ENCODE peak calls at places on chromosomes 11 and 22, in seven cellular contexts. One of them, this sample, is unnamed.

GRCh38 chr11:72643547-72643946 is 30.7 kb downstream of the PDE2A start:
- DNase-seq in HEK293T: no peak
- DNase-seq in HCT116: peak; percentile 31
- DNase-seq in WTC11: no peak
- DNase-seq in K562: no peak
- DNase-seq in H1: no peak
- DNase-seq in HepG2: no peak
- DNase-seq in this sample: no peak

GRCh38 chr11:129930743-129931142 is 35.4 kb upstream of the NFRKB start:
- DNase-seq in HEK293T: no peak
- DNase-seq in HCT116: no peak
- DNase-seq in WTC11: no peak
- DNase-seq in K562: no peak
- DNase-seq in H1: no peak
- DNase-seq in HepG2: no peak
- DNase-seq in this sample: no peak

GRCh38 chr11:19200410-19201201 is 1.2 kb downstream of the CSRP3 start:
- DNase-seq in HEK293T: no peak
- DNase-seq in HCT116: no peak
- DNase-seq in WTC11: no peak
- DNase-seq in K562: no peak
- DNase-seq in H1: no peak
- DNase-seq in HepG2: no peak
- DNase-seq in this sample: no peak

GRCh38 chr11:63814383-63814736 is 1.1 kb downstream of the SPINDOC start:
- DNase-seq in HEK293T: no peak
- DNase-seq in HCT116: no peak
- DNase-seq in WTC11: no peak
- DNase-seq in K562: no peak
- DNase-seq in H1: no peak
- DNase-seq in HepG2: no peak
- DNase-seq in this sample: no peak

GRCh38 chr11:123478352-123478986 is 48.4 kb downstream of the GRAMD1B start:
- DNase-seq in HEK293T: peak; percentile 80
- DNase-seq in HCT116: peak; percentile 77
- DNase-seq in WTC11: peak; percentile 64
- DNase-seq in K562: peak; percentile 72
- DNase-seq in H1: no peak
- DNase-seq in HepG2: peak; percentile 64
- DNase-seq in this sample: peak; percentile 60

GRCh38 chr11:118275184-118275583 is 11.1 kb upstream of the MPZL2 start:
- DNase-seq in HEK293T: no peak
- DNase-seq in HCT116: no peak
- DNase-seq in WTC11: no peak
- DNase-seq in K562: no peak
- DNase-seq in H1: no peak
- DNase-seq in HepG2: no peak
- DNase-seq in this sample: no peak

GRCh38 chr22:47201186-47201995 is 438.9 kb downstream of the TBC1D22A start:
- DNase-seq in HEK293T: no peak
- DNase-seq in HCT116: no peak
- DNase-seq in WTC11: no peak
- DNase-seq in K562: no peak
- DNase-seq in H1: peak; percentile 8
- DNase-seq in HepG2: no peak
- DNase-seq in this sample: no peak

GRCh38 chr11:66907751-66908173 is 50.4 kb downstream of the PC start:
- DNase-seq in HEK293T: no peak
- DNase-seq in HCT116: no peak
- DNase-seq in WTC11: no peak
- DNase-seq in K562: no peak
- DNase-seq in H1: no peak
- DNase-seq in HepG2: peak; percentile 89
- DNase-seq in this sample: no peak

GRCh38 chr11:130431806-130432205 is 3.4 kb upstream of the ADAMTS8 start:
- DNase-seq in HEK293T: no peak
- DNase-seq in HCT116: no peak
- DNase-seq in WTC11: no peak
- DNase-seq in K562: no peak
- DNase-seq in H1: no peak
- DNase-seq in HepG2: no peak
- DNase-seq in this sample: no peak

GRCh38 chr11:65478411-65479183 is 20.2 kb upstream of the MALAT1 start:
- DNase-seq in HEK293T: no peak
- DNase-seq in HCT116: no peak
- DNase-seq in WTC11: no peak
- DNase-seq in K562: peak; percentile 83
- DNase-seq in H1: no peak
- DNase-seq in HepG2: no peak
- DNase-seq in this sample: no peak

GRCh38 chr22:25451480-25452114 is 112.9 kb upstream of the GRK3 start:
- DNase-seq in HEK293T: no peak
- DNase-seq in HCT116: no peak
- DNase-seq in WTC11: no peak
- DNase-seq in K562: no peak
- DNase-seq in H1: no peak
- DNase-seq in HepG2: no peak
- DNase-seq in this sample: no peak

GRCh38 chr11:32374261-32374711 is 61.1 kb downstream of the WT1 start:
- DNase-seq in HEK293T: peak; percentile 46
- DNase-seq in HCT116: peak; percentile 19
- DNase-seq in WTC11: peak; percentile 86
- DNase-seq in K562: peak; percentile 76
- DNase-seq in H1: peak; percentile 89
- DNase-seq in HepG2: peak; percentile 62
- DNase-seq in this sample: peak; percentile 25

GRCh38 chr11:86523738-86524602 is 148.4 kb downstream of the ME3 start:
- DNase-seq in HEK293T: no peak
- DNase-seq in HCT116: peak; percentile 91
- DNase-seq in WTC11: no peak
- DNase-seq in K562: peak; percentile 67
- DNase-seq in H1: no peak
- DNase-seq in HepG2: peak; percentile 93
- DNase-seq in this sample: no peak

GRCh38 chr11:61367406-61367805 is 5.2 kb downstream of the TMEM138 start:
- DNase-seq in HEK293T: no peak
- DNase-seq in HCT116: no peak
- DNase-seq in WTC11: no peak
- DNase-seq in K562: no peak
- DNase-seq in H1: no peak
- DNase-seq in HepG2: no peak
- DNase-seq in this sample: no peak

GRCh38 chr22:37654556-37655251 is 3.8 kb upstream of the PDXP start:
- DNase-seq in HEK293T: no peak
- DNase-seq in HCT116: no peak
- DNase-seq in WTC11: no peak
- DNase-seq in K562: no peak
- DNase-seq in H1: no peak
- DNase-seq in HepG2: no peak
- DNase-seq in this sample: no peak

GRCh38 chr11:114758627-114759026 is 80.3 kb downstream of the NXPE2 start:
- DNase-seq in HEK293T: no peak
- DNase-seq in HCT116: no peak
- DNase-seq in WTC11: no peak
- DNase-seq in K562: no peak
- DNase-seq in H1: no peak
- DNase-seq in HepG2: no peak
- DNase-seq in this sample: no peak

GRCh38 chr22:43776081-43776670 is 35.9 kb downstream of the EFCAB6 start:
- DNase-seq in HEK293T: no peak
- DNase-seq in HCT116: no peak
- DNase-seq in WTC11: no peak
- DNase-seq in K562: no peak
- DNase-seq in H1: no peak
- DNase-seq in HepG2: no peak
- DNase-seq in this sample: no peak

GRCh38 chr11:12539570-12539969 is 134.7 kb upstream of the TEAD1 start:
- DNase-seq in HEK293T: no peak
- DNase-seq in HCT116: no peak
- DNase-seq in WTC11: no peak
- DNase-seq in K562: no peak
- DNase-seq in H1: no peak
- DNase-seq in HepG2: no peak
- DNase-seq in this sample: no peak
- TF ChIP-seq SP1 in HEK293T: no peak
- TF ChIP-seq SP1 in HCT116: no peak
- TF ChIP-seq SP1 in WTC11: no peak
- TF ChIP-seq SP1 in K562: no peak
- TF ChIP-seq SP1 in H1: no peak
- TF ChIP-seq SP1 in HepG2: no peak
- TF ChIP-seq SP1 in this sample: no peak

GRCh38 chr11:40215605-40216004 is 1243.8 kb downstream of the LRRC4C start:
- DNase-seq in HEK293T: no peak
- DNase-seq in HCT116: no peak
- DNase-seq in WTC11: no peak
- DNase-seq in K562: no peak
- DNase-seq in H1: no peak
- DNase-seq in HepG2: no peak
- DNase-seq in this sample: no peak

DNA sequence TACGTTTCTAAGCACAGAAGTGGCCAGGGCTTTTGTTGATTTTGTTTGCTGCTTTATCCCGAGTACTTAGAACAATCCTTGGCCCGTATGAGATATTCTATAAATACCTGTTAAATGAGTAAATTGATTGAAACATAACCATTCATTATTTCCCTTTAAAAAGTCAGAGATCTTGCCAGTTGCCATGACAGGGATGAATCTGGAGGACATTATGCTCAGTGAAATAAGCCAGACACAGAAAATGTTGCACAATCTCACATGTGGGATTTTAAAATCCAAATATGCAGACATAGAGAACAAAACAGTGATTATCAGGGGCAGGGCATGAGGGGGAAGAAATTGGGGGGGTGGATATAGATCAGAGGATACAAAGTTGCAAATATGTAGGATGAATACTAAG is 1240.1 kb downstream of the LRRC4C start:
- DNase-seq in HEK293T: no peak
- DNase-seq in HCT116: no peak
- DNase-seq in WTC11: no peak
- DNase-seq in K562: no peak
- DNase-seq in H1: no peak
- DNase-seq in HepG2: no peak
- DNase-seq in this sample: no peak
- TF ChIP-seq SP1 in HEK293T: no peak
- TF ChIP-seq SP1 in HCT116: no peak
- TF ChIP-seq SP1 in WTC11: no peak
- TF ChIP-seq SP1 in K562: no peak
- TF ChIP-seq SP1 in H1: no peak
- TF ChIP-seq SP1 in HepG2: no peak
- TF ChIP-seq SP1 in this sample: no peak

DNA sequence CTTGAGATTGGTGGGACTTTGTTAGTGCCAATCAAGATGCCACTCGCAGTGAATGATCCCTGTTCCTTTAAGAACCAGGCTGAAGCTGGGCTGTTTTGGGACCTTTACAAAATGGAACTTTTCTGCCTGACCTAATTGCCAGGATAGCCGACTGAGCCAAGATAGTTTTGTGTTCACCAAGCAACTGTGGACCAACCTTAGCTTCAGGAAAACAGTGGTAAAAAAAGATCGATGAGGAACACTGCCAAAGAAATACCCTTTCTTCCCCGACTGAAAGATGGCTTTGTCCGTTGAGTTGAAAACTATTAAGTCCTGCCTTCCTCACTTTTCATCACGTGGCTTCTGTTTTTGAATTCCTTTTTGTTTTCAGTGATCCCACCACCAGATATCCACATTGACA is 157.9 kb upstream of the SORL1-AS1 start:
- DNase-seq in HEK293T: no peak
- DNase-seq in HCT116: no peak
- DNase-seq in WTC11: no peak
- DNase-seq in K562: no peak
- DNase-seq in H1: no peak
- DNase-seq in HepG2: no peak
- DNase-seq in this sample: no peak
- TF ChIP-seq SP1 in HEK293T: no peak
- TF ChIP-seq SP1 in HCT116: no peak
- TF ChIP-seq SP1 in WTC11: no peak
- TF ChIP-seq SP1 in K562: no peak
- TF ChIP-seq SP1 in H1: no peak
- TF ChIP-seq SP1 in HepG2: no peak
- TF ChIP-seq SP1 in this sample: no peak

GRCh38 chr11:76763573-76764348 is 19.4 kb upstream of the TSKU start:
- DNase-seq in HEK293T: no peak
- DNase-seq in HCT116: no peak
- DNase-seq in WTC11: no peak
- DNase-seq in K562: no peak
- DNase-seq in H1: no peak
- DNase-seq in HepG2: no peak
- DNase-seq in this sample: no peak
- TF ChIP-seq SP1 in HEK293T: no peak
- TF ChIP-seq SP1 in HCT116: no peak
- TF ChIP-seq SP1 in WTC11: no peak
- TF ChIP-seq SP1 in K562: no peak
- TF ChIP-seq SP1 in H1: no peak
- TF ChIP-seq SP1 in HepG2: no peak
- TF ChIP-seq SP1 in this sample: no peak

GRCh38 chr22:19405652-19406051 is 25.9 kb downstream of the HIRA start:
- DNase-seq in HEK293T: no peak
- DNase-seq in HCT116: no peak
- DNase-seq in WTC11: no peak
- DNase-seq in K562: no peak
- DNase-seq in H1: no peak
- DNase-seq in HepG2: no peak
- DNase-seq in this sample: no peak
- TF ChIP-seq SP1 in HEK293T: no peak
- TF ChIP-seq SP1 in HCT116: no peak
- TF ChIP-seq SP1 in WTC11: no peak
- TF ChIP-seq SP1 in K562: no peak
- TF ChIP-seq SP1 in H1: no peak
- TF ChIP-seq SP1 in HepG2: no peak
- TF ChIP-seq SP1 in this sample: no peak

GRCh38 chr11:46390331-46391171 is 1.0 kb downstream of the CHRM4 start:
- DNase-seq in HEK293T: no peak
- DNase-seq in HCT116: no peak
- DNase-seq in WTC11: peak; percentile 40
- DNase-seq in K562: no peak
- DNase-seq in H1: peak; percentile 77
- DNase-seq in HepG2: no peak
- DNase-seq in this sample: no peak
- TF ChIP-seq SP1 in HEK293T: no peak
- TF ChIP-seq SP1 in HCT116: no peak
- TF ChIP-seq SP1 in WTC11: no peak
- TF ChIP-seq SP1 in K562: no peak
- TF ChIP-seq SP1 in H1: no peak
- TF ChIP-seq SP1 in HepG2: no peak
- TF ChIP-seq SP1 in this sample: no peak

GRCh38 chr11:128299132-128299726 is 288.1 kb downstream of the ETS1 start:
- DNase-seq in HEK293T: no peak
- DNase-seq in HCT116: no peak
- DNase-seq in WTC11: no peak
- DNase-seq in K562: no peak
- DNase-seq in H1: no peak
- DNase-seq in HepG2: no peak
- DNase-seq in this sample: peak; percentile 76
- TF ChIP-seq SP1 in HEK293T: no peak
- TF ChIP-seq SP1 in HCT116: no peak
- TF ChIP-seq SP1 in WTC11: no peak
- TF ChIP-seq SP1 in K562: no peak
- TF ChIP-seq SP1 in H1: no peak
- TF ChIP-seq SP1 in HepG2: no peak
- TF ChIP-seq SP1 in this sample: no peak

GRCh38 chr11:46298699-46299424 is 21.4 kb downstream of the CREB3L1 start:
- DNase-seq in HEK293T: no peak
- DNase-seq in HCT116: no peak
- DNase-seq in WTC11: no peak
- DNase-seq in K562: no peak
- DNase-seq in H1: no peak
- DNase-seq in HepG2: no peak
- DNase-seq in this sample: no peak
- TF ChIP-seq SP1 in HEK293T: no peak
- TF ChIP-seq SP1 in HCT116: no peak
- TF ChIP-seq SP1 in WTC11: no peak
- TF ChIP-seq SP1 in K562: no peak
- TF ChIP-seq SP1 in H1: no peak
- TF ChIP-seq SP1 in HepG2: no peak
- TF ChIP-seq SP1 in this sample: no peak